ENCODE peak calls at places on chromosomes 7 and 10, in eight cellular contexts. One of them, this sample, is unnamed.

GRCh38 chr10:16602104-16602735 is 80.5 kb upstream of the C1QL3 start:
- DNase-seq in Peyer's patch: no peak
- DNase-seq in sigmoid colon: no peak
- DNase-seq in lung: no peak
- DNase-seq in colonic mucosa: no peak
- DNase-seq in uterus: no peak
- DNase-seq in heart left ventricle: no peak
- DNase-seq in GM23338: no peak
- DNase-seq in this sample: no peak

GRCh38 chr10:12712284-12712983 is 289.1 kb downstream of the CCDC3 start:
- DNase-seq in GM23338: no peak
- DNase-seq in lung: no peak
- DNase-seq in heart left ventricle: no peak
- DNase-seq in colonic mucosa: no peak
- DNase-seq in Peyer's patch: no peak
- DNase-seq in sigmoid colon: no peak
- DNase-seq in uterus: no peak
- DNase-seq in this sample: no peak

GRCh38 chr10:104517946-104518345 is 123.1 kb upstream of the SORCS3 start:
- DNase-seq in sigmoid colon: no peak
- DNase-seq in lung: no peak
- DNase-seq in heart left ventricle: no peak
- DNase-seq in uterus: no peak
- DNase-seq in Peyer's patch: no peak
- DNase-seq in colonic mucosa: no peak
- DNase-seq in GM23338: no peak
- DNase-seq in this sample: no peak

GRCh38 chr10:90398551-90398950 is 459.3 kb downstream of the HTR7 start:
- DNase-seq in sigmoid colon: no peak
- DNase-seq in colonic mucosa: no peak
- DNase-seq in uterus: no peak
- DNase-seq in Peyer's patch: no peak
- DNase-seq in heart left ventricle: no peak
- DNase-seq in lung: no peak
- DNase-seq in GM23338: no peak
- DNase-seq in this sample: no peak

GRCh38 chr10:7315906-7316305 is 94.9 kb downstream of the SFMBT2 start:
- DNase-seq in lung: no peak
- DNase-seq in heart left ventricle: no peak
- DNase-seq in colonic mucosa: no peak
- DNase-seq in sigmoid colon: no peak
- DNase-seq in uterus: no peak
- DNase-seq in GM23338: no peak
- DNase-seq in Peyer's patch: no peak
- DNase-seq in this sample: no peak

GRCh38 chr7:155851892-155852291 is 39.6 kb upstream of the SHH start:
- DNase-seq in heart left ventricle: peak; percentile 42
- DNase-seq in Peyer's patch: peak; percentile 38
- DNase-seq in uterus: no peak
- DNase-seq in sigmoid colon: peak; percentile 30
- DNase-seq in lung: no peak
- DNase-seq in colonic mucosa: peak; percentile 13
- DNase-seq in GM23338: no peak
- DNase-seq in this sample: peak; percentile 59

GRCh38 chr10:125340871-125341270 is 180.5 kb upstream of the CTBP2 start:
- DNase-seq in colonic mucosa: no peak
- DNase-seq in Peyer's patch: no peak
- DNase-seq in sigmoid colon: no peak
- DNase-seq in heart left ventricle: no peak
- DNase-seq in uterus: no peak
- DNase-seq in lung: no peak
- DNase-seq in GM23338: no peak
- DNase-seq in this sample: no peak

GRCh38 chr10:96324447-96324846 is 20.2 kb downstream of the DNTT start:
- DNase-seq in GM23338: peak; percentile 20
- DNase-seq in sigmoid colon: no peak
- DNase-seq in uterus: no peak
- DNase-seq in lung: no peak
- DNase-seq in colonic mucosa: no peak
- DNase-seq in heart left ventricle: no peak
- DNase-seq in Peyer's patch: no peak
- DNase-seq in this sample: no peak

GRCh38 chr10:129388435-129388834 is 78.6 kb upstream of the MGMT start:
- DNase-seq in uterus: no peak
- DNase-seq in colonic mucosa: no peak
- DNase-seq in Peyer's patch: no peak
- DNase-seq in GM23338: no peak
- DNase-seq in lung: peak; percentile 18
- DNase-seq in heart left ventricle: no peak
- DNase-seq in sigmoid colon: no peak
- DNase-seq in this sample: no peak

GRCh38 chr7:158971214-158971613 is 114.9 kb downstream of the DYNC2I1 start:
- DNase-seq in lung: no peak
- DNase-seq in sigmoid colon: no peak
- DNase-seq in Peyer's patch: no peak
- DNase-seq in GM23338: no peak
- DNase-seq in colonic mucosa: no peak
- DNase-seq in heart left ventricle: no peak
- DNase-seq in uterus: no peak
- DNase-seq in this sample: no peak

DNA sequence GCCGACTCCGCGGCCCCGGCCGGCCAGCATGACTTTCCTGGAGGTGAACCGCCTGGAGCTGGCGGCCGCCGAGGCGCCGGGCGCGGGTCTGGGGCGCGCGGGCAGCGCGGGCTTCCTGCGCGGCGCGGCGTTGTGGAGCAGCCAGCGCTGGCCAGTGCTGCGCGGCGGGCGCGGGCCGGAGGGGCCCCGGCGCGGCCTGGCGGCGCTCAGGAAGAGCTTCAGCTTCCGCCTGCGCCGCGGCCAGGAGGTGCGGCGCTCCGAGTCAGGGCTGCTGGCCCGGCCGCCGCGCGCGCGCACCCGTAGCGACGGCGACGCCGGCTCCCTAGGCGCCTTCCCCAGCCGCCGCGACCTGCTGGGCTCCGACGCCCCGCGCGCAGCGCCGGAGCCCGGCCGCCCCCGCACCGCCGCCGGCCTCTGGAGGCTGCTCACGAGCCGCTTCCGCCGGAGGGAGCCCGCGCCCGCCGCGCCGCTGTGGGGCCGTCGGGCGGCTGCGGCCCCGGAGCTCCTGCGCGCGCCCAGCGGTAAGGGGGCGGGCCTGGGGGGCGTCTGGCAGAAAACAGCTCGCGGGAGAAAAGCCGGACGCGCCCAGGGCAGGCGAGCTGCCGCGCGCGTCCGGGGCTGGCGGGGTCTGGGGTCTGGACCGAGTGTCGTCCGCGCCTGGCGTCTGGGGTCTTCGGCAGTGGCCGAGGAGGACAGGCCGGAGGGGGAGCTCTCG is 29.0 kb downstream of the AGAP3 start:
- DNase-seq in Peyer's patch: no peak
- DNase-seq in sigmoid colon: no peak
- DNase-seq in colonic mucosa: no peak
- DNase-seq in lung: no peak
- DNase-seq in GM23338: peak; percentile 62
- DNase-seq in heart left ventricle: peak; percentile 65
- DNase-seq in uterus: no peak
- DNase-seq in this sample: no peak
- H3K4me3 ChIP-seq in Peyer's patch: peak overlapping the region; percentile 40
- H3K4me3 ChIP-seq in sigmoid colon: peak overlapping the region; percentile 29
- H3K4me3 ChIP-seq in colonic mucosa: peak overlapping the region; percentile 17
- H3K4me3 ChIP-seq in lung: peak overlapping the region; percentile 45
- H3K4me3 ChIP-seq in GM23338: peak overlapping the region; percentile 57
- H3K4me3 ChIP-seq in heart left ventricle: no peak overlapping the region
- H3K4me3 ChIP-seq in uterus: no peak overlapping the region
- H3K4me3 ChIP-seq in this sample: peak overlapping the region; percentile 64

GRCh38 chr7:64854969-64855368 is 48.1 kb upstream of the ZNF273 start:
- DNase-seq in Peyer's patch: no peak
- DNase-seq in sigmoid colon: no peak
- DNase-seq in uterus: no peak
- DNase-seq in heart left ventricle: no peak
- DNase-seq in GM23338: no peak
- DNase-seq in colonic mucosa: no peak
- DNase-seq in lung: no peak
- DNase-seq in this sample: no peak

GRCh38 chr7:64853679-64854078 is 49.4 kb upstream of the ZNF273 start:
- DNase-seq in heart left ventricle: no peak
- DNase-seq in lung: no peak
- DNase-seq in GM23338: no peak
- DNase-seq in Peyer's patch: no peak
- DNase-seq in sigmoid colon: no peak
- DNase-seq in uterus: no peak
- DNase-seq in colonic mucosa: no peak
- DNase-seq in this sample: no peak

GRCh38 chr7:64849250-64849923 is 53.7 kb upstream of the ZNF273 start:
- DNase-seq in heart left ventricle: no peak
- DNase-seq in sigmoid colon: no peak
- DNase-seq in lung: no peak
- DNase-seq in GM23338: peak; percentile 64
- DNase-seq in uterus: no peak
- DNase-seq in Peyer's patch: no peak
- DNase-seq in colonic mucosa: no peak
- DNase-seq in this sample: no peak

DNA sequence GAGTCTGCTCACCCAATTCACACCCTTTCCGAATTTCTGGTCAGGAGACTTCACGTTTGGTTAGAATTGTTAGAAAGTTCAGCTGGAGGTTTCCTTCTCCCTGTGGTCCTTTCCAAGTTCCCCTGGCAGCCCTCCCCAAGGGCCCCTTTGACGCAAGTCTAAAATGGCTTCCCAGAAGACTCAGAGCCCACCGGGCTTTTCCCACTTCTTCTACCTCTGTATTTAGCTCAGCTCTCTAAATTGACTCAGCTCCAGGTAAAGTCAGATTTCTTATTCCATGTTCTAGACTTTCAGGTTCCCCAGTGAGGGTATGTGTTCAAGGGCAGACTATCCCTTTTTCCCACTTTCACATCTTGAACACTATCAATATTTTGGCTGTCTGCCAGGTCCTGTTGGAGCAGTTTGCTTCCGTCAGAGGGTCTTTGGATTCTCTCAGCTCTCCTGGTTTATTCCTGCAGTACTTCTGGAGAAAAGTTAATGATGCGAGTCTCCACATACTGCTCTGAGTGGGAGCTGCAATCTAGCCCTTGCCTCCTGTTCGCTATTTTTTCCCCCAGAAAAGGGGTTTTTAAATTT is 53.1 kb upstream of the ZNF273 start:
- DNase-seq in GM23338: no peak
- DNase-seq in colonic mucosa: no peak
- DNase-seq in uterus: no peak
- DNase-seq in Peyer's patch: no peak
- DNase-seq in lung: no peak
- DNase-seq in heart left ventricle: no peak
- DNase-seq in sigmoid colon: no peak
- DNase-seq in this sample: no peak
- H3K4me3 ChIP-seq in GM23338: no peak overlapping the region
- H3K4me3 ChIP-seq in colonic mucosa: no peak overlapping the region
- H3K4me3 ChIP-seq in uterus: no peak overlapping the region
- H3K4me3 ChIP-seq in Peyer's patch: no peak overlapping the region
- H3K4me3 ChIP-seq in lung: no peak overlapping the region
- H3K4me3 ChIP-seq in heart left ventricle: no peak overlapping the region
- H3K4me3 ChIP-seq in sigmoid colon: no peak overlapping the region
- H3K4me3 ChIP-seq in this sample: no peak overlapping the region

GRCh38 chr10:101226888-101227736 is 2.2 kb downstream of the LBX1 start:
- DNase-seq in Peyer's patch: no peak
- DNase-seq in lung: no peak
- DNase-seq in colonic mucosa: no peak
- DNase-seq in heart left ventricle: no peak
- DNase-seq in sigmoid colon: no peak
- DNase-seq in uterus: no peak
- DNase-seq in GM23338: peak; percentile 55
- DNase-seq in this sample: no peak
- H3K4me3 ChIP-seq in Peyer's patch: peak overlapping the region; percentile 40
- H3K4me3 ChIP-seq in lung: no peak overlapping the region
- H3K4me3 ChIP-seq in colonic mucosa: peak overlapping the region; percentile 31
- H3K4me3 ChIP-seq in heart left ventricle: peak overlapping the region; percentile 32
- H3K4me3 ChIP-seq in sigmoid colon: peak overlapping the region; percentile 27
- H3K4me3 ChIP-seq in uterus: no peak overlapping the region
- H3K4me3 ChIP-seq in GM23338: peak overlapping the region; percentile 32
- H3K4me3 ChIP-seq in this sample: peak overlapping the region; percentile 57

GRCh38 chr10:58516118-58516517 is 3.4 kb downstream of the BICC1 start:
- DNase-seq in sigmoid colon: no peak
- DNase-seq in Peyer's patch: no peak
- DNase-seq in uterus: no peak
- DNase-seq in heart left ventricle: no peak
- DNase-seq in GM23338: no peak
- DNase-seq in lung: no peak
- DNase-seq in colonic mucosa: no peak
- DNase-seq in this sample: no peak

GRCh38 chr10:58515296-58515956 is 2.8 kb downstream of the BICC1 start:
- DNase-seq in colonic mucosa: no peak
- DNase-seq in GM23338: no peak
- DNase-seq in Peyer's patch: no peak
- DNase-seq in heart left ventricle: no peak
- DNase-seq in uterus: no peak
- DNase-seq in lung: no peak
- DNase-seq in sigmoid colon: no peak
- DNase-seq in this sample: no peak

GRCh38 chr10:58513189-58514101 is 773 bp downstream of the BICC1 start:
- DNase-seq in lung: peak; percentile 44
- DNase-seq in GM23338: peak; percentile 62
- DNase-seq in colonic mucosa: peak; percentile 51
- DNase-seq in sigmoid colon: peak; percentile 89
- DNase-seq in uterus: peak; percentile 81
- DNase-seq in Peyer's patch: peak; percentile 52
- DNase-seq in heart left ventricle: peak; percentile 71
- DNase-seq in this sample: no peak

GRCh38 chr10:58512470-58513188 is at the start of gene BICC1:
- DNase-seq in heart left ventricle: peak; percentile 62
- DNase-seq in colonic mucosa: peak; percentile 47
- DNase-seq in sigmoid colon: peak; percentile 74
- DNase-seq in GM23338: peak; percentile 64
- DNase-seq in Peyer's patch: peak; percentile 50
- DNase-seq in lung: no peak
- DNase-seq in uterus: peak; percentile 66
- DNase-seq in this sample: no peak

GRCh38 chr10:58514102-58514472 is 1.4 kb downstream of the BICC1 start:
- DNase-seq in colonic mucosa: no peak
- DNase-seq in heart left ventricle: no peak
- DNase-seq in lung: no peak
- DNase-seq in sigmoid colon: no peak
- DNase-seq in GM23338: no peak
- DNase-seq in Peyer's patch: no peak
- DNase-seq in uterus: no peak
- DNase-seq in this sample: no peak
- H3K4me3 ChIP-seq in colonic mucosa: peak overlapping the region; percentile 53
- H3K4me3 ChIP-seq in heart left ventricle: peak overlapping the region; percentile 49
- H3K4me3 ChIP-seq in lung: no peak overlapping the region
- H3K4me3 ChIP-seq in sigmoid colon: peak overlapping the region; percentile 61
- H3K4me3 ChIP-seq in GM23338: peak overlapping the region; percentile 78
- H3K4me3 ChIP-seq in Peyer's patch: no peak overlapping the region
- H3K4me3 ChIP-seq in uterus: peak overlapping the region; percentile 46
- H3K4me3 ChIP-seq in this sample: peak overlapping the region; percentile 84

GRCh38 chr10:108911814-108912541 is 1011.3 kb downstream of the XPNPEP1 start:
- DNase-seq in sigmoid colon: peak; percentile 81
- DNase-seq in heart left ventricle: peak; percentile 65
- DNase-seq in Peyer's patch: peak; percentile 60
- DNase-seq in lung: peak; percentile 52
- DNase-seq in colonic mucosa: peak; percentile 62
- DNase-seq in uterus: peak; percentile 73
- DNase-seq in GM23338: peak; percentile 97
- DNase-seq in this sample: no peak
- H3K4me3 ChIP-seq in sigmoid colon: peak overlapping the region; percentile 56
- H3K4me3 ChIP-seq in heart left ventricle: peak overlapping the region; percentile 30
- H3K4me3 ChIP-seq in Peyer's patch: peak overlapping the region; percentile 39
- H3K4me3 ChIP-seq in lung: no peak overlapping the region
- H3K4me3 ChIP-seq in colonic mucosa: peak overlapping the region; percentile 12
- H3K4me3 ChIP-seq in uterus: peak overlapping the region; percentile 43
- H3K4me3 ChIP-seq in GM23338: peak overlapping the region; percentile 69
- H3K4me3 ChIP-seq in this sample: peak overlapping the region; percentile 61